ENCODE peak calls at places on chromosomes 1 and 21, in ten cellular contexts. Y is ovary, O is heart left ventricle, B is Peyer's patch, J is gastrocnemius medialis, L is sigmoid colon, P is IMR-90, C is thyroid gland, N is spleen, H is right lobe of liver. S is an unnamed sample.

GRCh38 chr1:54273092-54273836 is 73.3 kb downstream of the MRPL37 start:
- DNase-seq in L (peak), H (peak), P (peak), B (peak), O (peak), J (peak), C (peak), N (no peak), Y (peak), S (peak)

GRCh38 chr1:82604524-82604923 is 803.8 kb downstream of the ADGRL2 start:
- DNase-seq in B (no peak), Y (no peak), O (no peak), P (no peak), N (no peak), H (no peak), J (no peak), L (no peak), C (no peak), S (no peak)

GRCh38 chr1:175132456-175132855 is 60.1 kb downstream of the KIAA0040 start:
- DNase-seq in O (no peak), Y (no peak), L (no peak), P (peak), H (no peak), N (no peak), C (no peak), B (no peak), J (no peak), S (no peak)

GRCh38 chr1:210294991-210295773 is 33.5 kb upstream of the HHAT start:
- DNase-seq in H (no peak), Y (peak), C (no peak), L (peak), N (no peak), O (peak), J (no peak), B (no peak), P (no peak), S (peak)

GRCh38 chr1:33336580-33336979 is 15.7 kb upstream of the A3GALT2 start:
- DNase-seq in N (peak), B (no peak), J (no peak), P (no peak), L (no peak), Y (no peak), O (no peak), C (no peak), H (no peak), S (no peak)

GRCh38 chr21:32334980-32335471 is 36.4 kb downstream of the MRAP start:
- DNase-seq in O (peak), H (no peak), L (no peak), N (no peak), J (no peak), C (no peak), P (no peak), B (no peak), Y (no peak), S (peak)

GRCh38 chr1:51234721-51235425 is 1.2 kb upstream of the RNF11 start:
- DNase-seq in O (peak), Y (peak), H (peak), P (peak), J (peak), L (peak), B (peak), C (peak), N (peak), S (peak)

GRCh38 chr1:41655632-41656031 is 171.1 kb upstream of the EDN2 start:
- DNase-seq in P (no peak), O (no peak), H (no peak), Y (no peak), L (no peak), C (no peak), N (no peak), B (no peak), J (no peak), S (no peak)

GRCh38 chr1:234844479-234845031 is 234.6 kb upstream of the IRF2BP2 start:
- DNase-seq in H (no peak), P (peak), L (no peak), J (no peak), B (no peak), O (no peak), Y (no peak), N (no peak), C (no peak), S (no peak)

GRCh38 chr1:167447521-167448136 is 70.7 kb downstream of the CD247 start:
- DNase-seq in O (no peak), N (peak), P (no peak), H (no peak), L (no peak), C (no peak), B (peak), J (no peak), Y (no peak), S (peak)

GRCh38 chr1:111448482-111448917 is 556 bp downstream of the WDR77 start:
- DNase-seq in N (no peak), H (no peak), C (no peak), P (peak), L (no peak), B (peak), J (no peak), O (no peak), Y (no peak), S (no peak)

GRCh38 chr1:41021526-41022308 is at the start of gene SLFNL1:
- DNase-seq in P (peak), N (no peak), H (no peak), L (no peak), J (no peak), O (peak), Y (no peak), C (no peak), B (no peak), S (no peak)

GRCh38 chr1:22412932-22413727 is 38.5 kb upstream of the ZBTB40 start:
- DNase-seq in J (no peak), B (no peak), P (peak), O (no peak), C (peak), N (no peak), L (no peak), Y (no peak), H (no peak), S (peak)

GRCh38 chr1:184937729-184938128 is 36.6 kb downstream of the NIBAN1 start:
- DNase-seq in J (no peak), P (no peak), H (no peak), L (no peak), N (no peak), O (no peak), B (no peak), C (no peak), Y (no peak), S (no peak)

GRCh38 chr1:193192586-193192985 is 6.2 kb upstream of the B3GALT2 start:
- DNase-seq in C (no peak), O (no peak), L (no peak), J (no peak), H (no peak), N (no peak), P (no peak), Y (no peak), B (no peak), S (no peak)

GRCh38 chr1:202135221-202135721 is 9.3 kb downstream of the ARL8A start:
- DNase-seq in L (peak), O (peak), N (no peak), Y (peak), J (no peak), H (no peak), B (peak), C (peak), P (peak), S (peak)

GRCh38 chr1:207824691-207825090 is 72.8 kb downstream of the CD46 start:
- DNase-seq in P (no peak), C (peak), J (no peak), B (no peak), O (no peak), L (peak), Y (no peak), H (no peak), N (no peak), S (no peak)

GRCh38 chr1:111690306-111690617 is 48.9 kb downstream of the INKA2 start:
- DNase-seq in L (peak), P (peak), O (peak), J (no peak), H (no peak), N (no peak), C (peak), Y (no peak), B (no peak), S (peak)

GRCh38 chr1:242002528-242002927 is 3.6 kb upstream of the MAP1LC3C start:
- DNase-seq in N (no peak), J (no peak), P (no peak), C (no peak), Y (no peak), O (no peak), B (no peak), L (no peak), H (no peak), S (no peak)

GRCh38 chr1:246161626-246162025 is 345.5 kb downstream of the SMYD3 start:
- DNase-seq in J (no peak), P (peak), O (no peak), H (no peak), B (no peak), L (no peak), Y (no peak), N (no peak), C (no peak), S (no peak)

GRCh38 chr1:39499668-39500067 is 8.2 kb downstream of the BMP8A start:
- DNase-seq in J (no peak), O (peak), L (peak), N (no peak), H (no peak), B (no peak), Y (peak), P (no peak), C (peak), S (no peak)

GRCh38 chr1:16215882-16216753 is 3.7 kb upstream of the ARHGEF19 start:
- DNase-seq in C (peak), N (peak), P (peak), B (peak), H (peak), Y (peak), O (peak), J (peak), L (peak), S (peak)
- H3K4me3 ChIP-seq in C (peak), N (peak), P (peak), B (peak), H (peak), Y (peak), O (peak), J (peak), L (peak), S (peak)

GRCh38 chr1:1058921-1059493 is 15.1 kb downstream of the RNF223 start:
- DNase-seq in Y (no peak), H (no peak), C (no peak), B (peak), P (no peak), J (no peak), N (peak), O (no peak), L (no peak), S (peak)
- TF ChIP-seq POLR2A in Y (no peak), H (no peak), C (no peak), B (no peak), P (no peak), J (no peak), N (no peak), O (no peak), L (no peak), S (no peak)

GRCh38 chr1:158285756-158286241 is 3.9 kb upstream of the CD1C start:
- DNase-seq in B (peak), C (peak), N (peak), O (peak), P (no peak), H (no peak), L (peak), Y (no peak), J (peak), S (peak)

GRCh38 chr1:158289722-158290570 is at the start of gene CD1C:
- DNase-seq in Y (no peak), J (no peak), B (no peak), L (no peak), C (no peak), P (no peak), H (no peak), O (no peak), N (no peak), S (no peak)

GRCh38 chr1:158286966-158287365 is 2.8 kb upstream of the CD1C start:
- DNase-seq in L (no peak), O (no peak), N (no peak), J (no peak), C (no peak), H (no peak), P (no peak), Y (no peak), B (no peak), S (no peak)

GRCh38 chr1:158283965-158284364 is 5.8 kb upstream of the CD1C start:
- DNase-seq in P (no peak), N (no peak), B (no peak), L (no peak), O (no peak), H (no peak), J (no peak), C (no peak), Y (no peak), S (no peak)

GRCh38 chr1:158286487-158286886 is 3.2 kb upstream of the CD1C start:
- DNase-seq in C (no peak), J (no peak), Y (no peak), N (no peak), P (no peak), H (no peak), B (no peak), O (no peak), L (no peak), S (no peak)
- H3K4me3 ChIP-seq in C (no peak), J (no peak), Y (no peak), N (peak), P (no peak), H (no peak), B (no peak), O (no peak), L (no peak), S (no peak)

GRCh38 chr1:46037597-46037936 is 94.9 kb downstream of the PIK3R3 start:
- DNase-seq in P (no peak), N (no peak), H (no peak), Y (no peak), J (no peak), C (no peak), L (peak), B (no peak), O (no peak), S (no peak)
- TF ChIP-seq POLR2A in P (no peak), N (no peak), H (no peak), Y (no peak), J (no peak), C (no peak), L (no peak), B (no peak), O (no peak), S (no peak)

GRCh38 chr1:156157974-156158373 is 4.6 kb downstream of the SEMA4A start:
- DNase-seq in C (no peak), N (no peak), J (no peak), Y (no peak), P (no peak), L (no peak), B (no peak), H (no peak), O (no peak), S (no peak)
- H3K4me3 ChIP-seq in C (no peak), N (no peak), J (no peak), Y (no peak), P (no peak), L (no peak), B (no peak), H (no peak), O (no peak), S (no peak)

GRCh38 chr1:231626535-231626950 is at the start of gene DISC1:
- DNase-seq in C (peak), O (peak), B (peak), H (peak), P (peak), L (peak), Y (peak), N (peak), J (peak), S (peak)
- TF ChIP-seq POLR2A in C (peak), O (no peak), B (no peak), H (no peak), P (no peak), L (no peak), Y (peak), N (no peak), J (peak), S (no peak)

GRCh38 chr1:52919720-52920199 is 1.8 kb downstream of the ECHDC2 start:
- DNase-seq in J (no peak), Y (no peak), H (no peak), P (no peak), C (no peak), L (no peak), O (no peak), N (no peak), B (no peak), S (no peak)

GRCh38 chr1:52917591-52917990 is 3.9 kb downstream of the ECHDC2 start:
- DNase-seq in B (no peak), L (no peak), C (no peak), P (no peak), H (no peak), O (no peak), J (no peak), Y (no peak), N (no peak), S (no peak)

GRCh38 chr1:52919051-52919719 is 2.4 kb downstream of the ECHDC2 start:
- DNase-seq in H (no peak), B (no peak), Y (no peak), L (no peak), P (no peak), C (no peak), O (no peak), J (no peak), N (no peak), S (no peak)

GRCh38 chr1:52918201-52918600 is 3.3 kb downstream of the ECHDC2 start:
- DNase-seq in L (no peak), P (no peak), O (no peak), Y (no peak), H (no peak), J (no peak), B (no peak), N (no peak), C (no peak), S (no peak)

DNA sequence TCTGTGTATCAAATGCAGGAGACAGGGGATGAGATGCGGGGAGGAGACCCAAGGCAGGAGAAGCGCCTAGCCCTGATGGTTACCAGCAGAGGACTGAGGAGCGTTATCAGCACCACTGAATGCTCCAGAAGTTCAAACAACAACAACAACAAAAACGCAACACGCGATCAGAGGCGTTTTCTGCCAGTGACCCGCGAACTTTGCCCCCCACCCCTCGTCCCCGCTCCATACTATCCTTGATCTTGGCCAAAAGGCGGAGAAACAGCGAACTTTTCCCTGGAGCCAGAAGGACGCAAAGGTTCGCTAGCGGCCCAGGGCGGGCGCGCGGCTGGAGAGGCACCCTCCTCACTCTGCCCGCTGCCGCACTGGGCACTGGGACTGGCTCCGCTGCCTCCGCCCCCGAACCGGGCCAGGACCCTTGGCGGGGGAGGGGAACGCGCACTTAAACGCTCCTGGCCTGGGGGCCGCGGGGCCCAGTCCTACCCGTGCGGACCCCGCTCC is 699 bp downstream of the ECHDC2 start:
- DNase-seq in C (peak), O (peak), B (no peak), N (no peak), Y (peak), J (no peak), P (no peak), L (peak), H (peak), S (peak)
- H3K4me3 ChIP-seq in C (peak), O (peak), B (peak), N (peak), Y (peak), J (peak), P (peak), L (peak), H (peak), S (peak)

GRCh38 chr1:109397451-109398342 is at the start of gene SORT1:
- DNase-seq in O (peak), C (peak), H (peak), L (peak), B (peak), Y (peak), P (peak), J (peak), N (peak), S (peak)
- TF ChIP-seq POLR2A in O (peak), C (peak), H (peak), L (no peak), B (no peak), Y (no peak), P (peak), J (peak), N (no peak), S (peak)

GRCh38 chr21:17667256-17667655 is 54.6 kb upstream of the BTG3 start:
- DNase-seq in C (no peak), B (no peak), P (no peak), H (no peak), J (no peak), N (no peak), O (no peak), L (no peak), Y (no peak), S (no peak)
- H3K4me3 ChIP-seq in C (no peak), B (no peak), P (no peak), H (no peak), J (no peak), N (no peak), O (no peak), L (no peak), Y (no peak), S (no peak)

GRCh38 chr1:30778156-30778978 is 20.8 kb upstream of the LAPTM5 start:
- DNase-seq in O (no peak), P (peak), Y (no peak), N (peak), H (peak), C (peak), B (no peak), L (no peak), J (no peak), S (peak)
- TF ChIP-seq POLR2A in O (no peak), P (no peak), Y (no peak), N (no peak), H (no peak), C (no peak), B (no peak), L (no peak), J (no peak), S (no peak)